ENCODE peak calls at places on chromosome X, in five cellular contexts. E is DND-41, Y is astrocyte, G is endothelial cell of umbilical vein, U is hepatocyte. Z is an unnamed sample.

GRCh38 chrX:110691446-110691845 is 104.2 kb downstream of the CHRDL1 start:
- DNase-seq in Y (peak), G (no peak), E (no peak), U (no peak), Z (no peak)

GRCh38 chrX:71909956-71910355 is 689 bp upstream of the NHSL2 start:
- DNase-seq in Y (no peak), G (no peak), E (no peak), U (peak), Z (no peak)

GRCh38 chrX:6738518-6739470 is 203.9 kb upstream of the VCX3A start:
- DNase-seq in G (no peak), U (no peak), E (peak), Y (no peak), Z (no peak)

GRCh38 chrX:50988649-50989048 is 78.1 kb downstream of the BMP15 start:
- DNase-seq in E (peak), Y (peak), G (peak), U (peak), Z (peak)

GRCh38 chrX:68443155-68443868 is 10.0 kb upstream of the OPHN1 start:
- DNase-seq in E (peak), G (peak), U (no peak), Y (peak), Z (peak)

GRCh38 chrX:147897117-147897516 is 14.6 kb upstream of the FMR1 start:
- DNase-seq in Y (no peak), E (no peak), G (no peak), U (no peak), Z (no peak)

GRCh38 chrX:38804481-38805293 is 3.4 kb downstream of the MID1IP1 start:
- DNase-seq in Y (no peak), U (peak), G (peak), E (peak), Z (no peak)

GRCh38 chrX:51837926-51838325 is 55.5 kb upstream of the MAGED1 start:
- DNase-seq in E (no peak), U (peak), G (peak), Y (peak), Z (peak)

GRCh38 chrX:39883664-39884063 is 214.1 kb downstream of the BCOR start:
- DNase-seq in E (no peak), U (no peak), G (no peak), Y (no peak), Z (no peak)

GRCh38 chrX:125628435-125628834 is 308.8 kb downstream of the TEX13C start:
- DNase-seq in U (no peak), Y (no peak), E (no peak), G (no peak), Z (no peak)

GRCh38 chrX:55759478-55759877 is 41.9 kb downstream of the RRAGB start:
- DNase-seq in Y (no peak), E (no peak), G (peak), U (no peak), Z (no peak)

GRCh38 chrX:920234-920799 is 289.7 kb downstream of the SHOX start:
- DNase-seq in Y (no peak), E (no peak), U (peak), G (no peak), Z (no peak)

GRCh38 chrX:154719132-154719675 is 31.7 kb downstream of the GAB3 start:
- DNase-seq in Y (peak), E (peak), G (peak), U (no peak), Z (peak)

GRCh38 chrX:69286546-69286906 is 121.3 kb upstream of the PJA1 start:
- DNase-seq in U (no peak), G (no peak), Y (no peak), E (no peak), Z (no peak)

GRCh38 chrX:20382518-20383291 is 116.0 kb upstream of the RPS6KA3 start:
- DNase-seq in Y (no peak), G (no peak), E (no peak), U (peak), Z (no peak)

GRCh38 chrX:150365953-150366911 is 3.1 kb downstream of the MAMLD1 start:
- DNase-seq in G (peak), E (peak), U (peak), Y (peak), Z (peak)

GRCh38 chrX:107135076-107135964 is 16.7 kb upstream of the RBM41 start:
- DNase-seq in G (no peak), E (no peak), Y (peak), U (no peak), Z (peak)

GRCh38 chrX:116173006-116173405 is 2.5 kb downstream of the AGTR2 start:
- DNase-seq in Y (no peak), U (no peak), E (no peak), G (no peak), Z (no peak)

GRCh38 chrX:16754019-16754418 is 32.2 kb upstream of the TXLNG start:
- DNase-seq in U (no peak), Y (no peak), E (no peak), G (no peak), Z (no peak)

GRCh38 chrX:19800821-19801220 is 86.6 kb downstream of the SH3KBP1 start:
- DNase-seq in U (no peak), E (no peak), Y (no peak), G (no peak), Z (no peak)

GRCh38 chrX:97743014-97743413 is 859.3 kb downstream of the RPA4 start:
- DNase-seq in G (no peak), U (no peak), E (peak), Y (no peak), Z (no peak)

GRCh38 chrX:32708542-32708941 is 502.8 kb downstream of the DMD start:
- DNase-seq in Y (no peak), G (no peak), E (no peak), U (no peak), Z (no peak)

GRCh38 chrX:25206761-25207160 is 191.0 kb upstream of the ARX start:
- DNase-seq in Y (peak), G (no peak), U (no peak), E (no peak), Z (peak)

GRCh38 chrX:107204063-107204605 is 2.1 kb downstream of the NUP62CL start:
- DNase-seq in Y (no peak), U (peak), G (no peak), E (no peak), Z (no peak)

GRCh38 chrX:21929209-21929608 is 11.3 kb upstream of the SMS start:
- DNase-seq in Y (no peak), U (no peak), G (no peak), E (no peak), Z (no peak)

GRCh38 chrX:83004012-83004411 is 504.1 kb upstream of the POU3F4 start:
- DNase-seq in Y (no peak), U (no peak), G (no peak), E (no peak), Z (no peak)

GRCh38 chrX:37712458-37712857 is 26.9 kb downstream of the XK start:
- DNase-seq in Y (peak), U (no peak), E (no peak), G (no peak), Z (peak)

DNA sequence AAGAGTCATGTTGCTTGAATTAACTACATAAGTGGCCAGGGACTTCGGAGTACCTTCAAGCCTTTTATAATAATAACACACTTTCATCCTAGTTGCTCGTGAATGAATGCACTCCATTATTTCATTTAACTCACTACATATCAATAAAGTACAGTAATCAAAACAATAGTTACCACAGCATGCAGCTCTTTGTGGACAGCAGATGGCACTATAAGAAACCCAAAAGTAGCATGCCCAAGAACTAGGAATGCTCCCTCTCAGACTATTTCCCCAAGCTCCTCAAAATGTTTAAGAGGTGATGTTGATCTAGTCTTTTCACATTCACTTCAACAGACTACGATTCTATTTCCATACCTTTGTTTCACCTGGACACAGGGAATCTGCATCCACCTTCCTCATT is 500.8 kb upstream of the DIAPH2 start:
- DNase-seq in U (peak), G (peak), E (no peak), Y (no peak), Z (peak)
- TF ChIP-seq CTCF in U (peak), G (peak), E (peak), Y (no peak), Z (peak)

GRCh38 chrX:120365320-120365719 is 3.4 kb downstream of the ATP1B4 start:
- DNase-seq in E (peak), Y (no peak), U (peak), G (peak), Z (no peak)

GRCh38 chrX:120361906-120362305 is at the start of gene ATP1B4:
- DNase-seq in G (no peak), Y (no peak), U (no peak), E (no peak), Z (no peak)

GRCh38 chrX:120367390-120368100 is 5.7 kb downstream of the ATP1B4 start:
- DNase-seq in G (no peak), Y (no peak), E (no peak), U (no peak), Z (no peak)

GRCh38 chrX:120366794-120367193 is 4.9 kb downstream of the ATP1B4 start:
- DNase-seq in E (no peak), G (no peak), Y (no peak), U (no peak), Z (no peak)

DNA sequence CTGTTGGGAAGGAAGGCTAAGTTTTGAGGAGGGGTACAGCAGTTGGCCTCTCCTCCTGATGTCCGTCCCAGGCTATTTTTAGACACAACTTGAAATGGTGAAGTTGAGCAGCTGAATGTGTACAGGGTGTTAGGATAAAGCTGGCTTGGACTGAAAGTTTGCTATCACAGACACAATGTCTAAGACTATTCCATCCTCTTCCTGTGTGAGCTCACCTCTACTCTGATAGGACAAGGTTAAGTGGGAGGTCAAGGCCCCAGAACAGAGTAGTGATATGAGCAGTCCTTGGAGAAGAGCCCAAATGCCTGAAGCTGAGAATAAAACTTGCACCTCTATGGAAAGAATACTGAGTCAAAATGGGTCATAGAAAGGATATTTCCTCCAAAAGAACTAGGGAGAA is 4.1 kb downstream of the ATP1B4 start:
- DNase-seq in U (no peak), G (no peak), E (no peak), Y (no peak), Z (no peak)
- H2AFZ ChIP-seq in U (no peak), G (no peak), E (no peak), Y (no peak), Z (no peak)

DNA sequence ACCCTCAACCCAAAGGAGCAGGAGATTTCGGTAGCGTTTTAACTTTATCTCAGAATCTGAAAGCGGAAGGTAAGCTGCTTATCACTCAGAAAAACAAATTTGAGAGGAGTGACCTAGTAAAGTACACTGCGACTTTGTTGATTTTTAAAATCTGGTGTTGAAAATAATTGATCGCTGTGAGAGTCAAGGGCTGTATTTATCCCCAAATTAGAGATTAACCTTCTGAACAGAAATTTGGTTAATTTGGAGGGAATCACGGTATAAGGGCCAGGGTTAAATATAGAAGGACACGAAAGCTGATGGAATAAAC is 212 bp downstream of the CLCN4 start:
- DNase-seq in E (no peak), Y (no peak), U (no peak), G (no peak), Z (no peak)
- H3K4me2 ChIP-seq in E (no peak), Y (peak), U (peak), G (peak), Z (peak)

GRCh38 chrX:119417376-119417775 is 18.2 kb downstream of the SLC25A43 start:
- DNase-seq in G (no peak), E (no peak), U (no peak), Y (no peak), Z (no peak)
- TF ChIP-seq CTCF in G (no peak), E (no peak), U (no peak), Y (no peak), Z (no peak)

GRCh38 chrX:28472926-28473325 is 114.3 kb upstream of the IL1RAPL1 start:
- DNase-seq in Y (no peak), G (no peak), U (no peak), E (no peak), Z (no peak)
- H2AFZ ChIP-seq in Y (no peak), G (no peak), U (no peak), E (no peak), Z (no peak)

DNA sequence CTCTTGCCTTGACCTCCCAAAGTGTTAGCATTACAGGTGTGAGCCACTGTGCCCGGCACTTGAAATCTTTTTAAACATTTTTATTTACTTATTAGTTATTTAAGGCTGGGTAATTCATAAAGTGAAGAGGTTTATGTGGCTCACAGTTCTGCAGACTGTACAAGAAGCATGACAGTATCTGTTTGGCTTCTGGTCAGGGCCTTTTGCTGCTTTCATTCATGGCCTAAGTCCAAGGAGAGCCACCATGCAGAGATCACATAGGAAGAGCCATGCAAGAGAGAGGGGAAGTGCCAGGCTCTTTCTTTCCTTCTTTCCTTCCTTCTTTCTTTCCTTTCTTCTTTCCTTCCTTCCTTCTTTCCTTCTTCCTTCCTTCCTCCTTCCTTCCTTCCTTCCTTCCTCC is 10.2 kb upstream of the GPKOW start:
- DNase-seq in E (no peak), G (no peak), U (no peak), Y (no peak), Z (no peak)
- H3K4me2 ChIP-seq in E (no peak), G (no peak), U (no peak), Y (no peak), Z (no peak)